ENCODE peak calls at places on chromosomes 2 and 18, in seven cellular contexts. Z, O, M, V, B, S and A are unnamed samples.

GRCh38 chr2:232888099-232888836 is 18.2 kb downstream of the SNORC start:
- DNase-seq in V (no peak), B (no peak), M (no peak), Z (no peak), O (no peak), S (no peak), A (no peak)

GRCh38 chr2:145752091-145752806 is 1232.3 kb upstream of the ZEB2 start:
- DNase-seq in O (peak; percentile 68), S (peak; percentile 64), V (peak; percentile 24), Z (peak; percentile 94), B (peak; percentile 69), M (peak; percentile 41), A (peak; percentile 26)

GRCh38 chr2:90069290-90069894 is 1377.9 kb downstream of the RPIA start:
- DNase-seq in M (peak; percentile 29), Z (peak; percentile 32), B (no peak), O (peak; percentile 3), S (peak; percentile 42), V (peak; percentile 11), A (no peak)

GRCh38 chr18:79523738-79524180 is 128.0 kb downstream of the NFATC1 start:
- DNase-seq in Z (no peak), M (no peak), B (no peak), O (no peak), S (no peak), V (peak; percentile 6), A (no peak)

GRCh38 chr2:65350714-65351113 is 81.7 kb downstream of the SPRED2 start:
- DNase-seq in M (no peak), Z (no peak), S (peak; percentile 41), B (no peak), V (no peak), O (no peak), A (no peak)

GRCh38 chr2:71793965-71794364 is 340.6 kb downstream of the DYSF start:
- DNase-seq in O (no peak), S (no peak), Z (no peak), V (no peak), B (no peak), M (no peak), A (no peak)

GRCh38 chr2:107591541-107591940 is 235.2 kb upstream of the RGPD4 start:
- DNase-seq in B (no peak), M (no peak), O (no peak), V (no peak), Z (peak; percentile 12), S (no peak), A (no peak)

GRCh38 chr2:240799183-240799740 is 20.8 kb downstream of the KIF1A start:
- DNase-seq in Z (no peak), M (no peak), V (no peak), O (no peak), S (no peak), B (no peak), A (no peak)

GRCh38 chr2:31170071-31170698 is 31.9 kb upstream of the GALNT14 start:
- DNase-seq in Z (peak; percentile 72), M (peak; percentile 53), B (peak; percentile 15), O (peak; percentile 58), V (peak; percentile 60), S (peak; percentile 78), A (peak; percentile 51)

GRCh38 chr2:172439911-172440310 is 12.5 kb downstream of the ITGA6 start:
- DNase-seq in M (no peak), O (no peak), Z (no peak), V (no peak), S (no peak), B (no peak), A (no peak)

GRCh38 chr18:56248613-56249235 is 389.7 kb downstream of the TXNL1 start:
- DNase-seq in Z (no peak), V (no peak), S (no peak), M (no peak), B (no peak), O (no peak), A (no peak)

GRCh38 chr2:173793649-173794565 is 171.3 kb downstream of the SP3 start:
- DNase-seq in S (no peak), O (no peak), M (no peak), Z (no peak), B (no peak), V (peak; percentile 14), A (no peak)

GRCh38 chr2:128820427-128820826 is 501.8 kb upstream of the HS6ST1 start:
- DNase-seq in Z (no peak), V (no peak), B (no peak), S (no peak), M (no peak), O (no peak), A (no peak)

GRCh38 chr2:12764075-12764722 is 47.5 kb downstream of the TRIB2 start:
- DNase-seq in O (no peak), B (no peak), M (no peak), S (no peak), V (no peak), Z (peak; percentile 40), A (no peak)

DNA sequence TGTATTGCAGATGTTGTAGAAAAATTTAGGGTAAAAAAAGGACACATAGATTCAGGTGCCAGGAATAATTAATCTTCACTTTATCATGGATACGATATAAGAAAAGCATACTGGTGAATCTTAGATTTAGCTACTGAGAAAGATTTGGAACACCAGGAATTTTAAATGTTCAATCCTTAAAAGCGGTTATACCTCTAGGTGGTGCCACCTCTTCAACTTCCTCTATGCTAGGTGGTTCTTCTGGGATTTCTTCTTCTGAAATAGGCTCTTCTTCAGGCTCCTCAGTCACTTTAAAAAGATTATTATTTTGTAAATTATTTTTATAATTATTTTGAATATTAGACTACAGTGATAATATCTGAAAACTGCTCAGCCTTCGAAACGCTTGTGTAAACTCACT is 133.1 kb downstream of the TTN start:
- DNase-seq in B (no peak), Z (no peak), V (no peak), S (peak; percentile 12), O (no peak), M (no peak), A (no peak)
- TF ChIP-seq CTCF in B (no peak), Z (no peak), V (no peak), S (no peak), O (no peak), M (peak; percentile 32), A (peak; percentile 11)

GRCh38 chr18:292271-292670 is 24.4 kb upstream of the THOC1 start:
- DNase-seq in M (no peak), B (no peak), Z (no peak), V (no peak), O (no peak), S (no peak), A (no peak)
- TF ChIP-seq CTCF in M (no peak), B (peak; percentile 37), Z (peak; percentile 22), V (no peak), O (peak; percentile 6), S (no peak), A (no peak)

GRCh38 chr2:28419003-28419704 is 26.5 kb downstream of the FOSL2 start:
- DNase-seq in M (no peak), S (no peak), V (no peak), Z (no peak), O (no peak), B (no peak), A (no peak)
- TF ChIP-seq CTCF in M (no peak), S (peak; percentile 27), V (no peak), Z (no peak), O (no peak), B (no peak), A (no peak)

GRCh38 chr2:160087854-160088745 is 25.7 kb upstream of the PLA2R1 start:
- DNase-seq in Z (peak; percentile 43), O (no peak), M (no peak), B (no peak), V (no peak), S (peak; percentile 62), A (no peak)
- TF ChIP-seq CTCF in Z (peak; percentile 30), O (peak; percentile 4), M (peak; percentile 56), B (peak; percentile 27), V (no peak), S (peak; percentile 86), A (no peak)

DNA sequence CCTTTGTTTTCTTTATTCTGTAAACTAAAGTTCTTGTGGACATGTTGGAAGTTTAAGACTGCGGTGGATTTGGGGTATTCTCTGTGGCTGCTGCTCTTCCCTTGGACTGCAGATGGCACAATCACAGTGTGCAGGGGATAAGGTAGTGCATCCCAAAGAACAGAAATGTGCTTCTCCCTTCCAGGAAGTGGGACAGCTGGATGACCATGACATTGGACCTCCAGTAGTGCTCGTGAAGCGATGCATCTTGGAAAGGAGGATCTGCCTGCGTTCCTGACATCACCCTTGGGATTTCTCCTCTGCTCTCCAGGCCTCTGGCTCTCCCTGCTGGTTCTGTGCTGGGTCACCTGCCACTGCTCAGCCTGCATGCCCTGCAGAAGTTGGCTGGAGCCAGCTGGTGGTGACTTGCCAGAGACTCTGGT is 109.9 kb downstream of the SLC4A3 start:
- DNase-seq in S (peak; percentile 50), B (peak; percentile 11), Z (no peak), V (no peak), M (peak; percentile 16), O (no peak), A (peak; percentile 25)
- TF ChIP-seq CTCF in S (peak; percentile 59), B (peak; percentile 72), Z (peak; percentile 36), V (no peak), M (peak; percentile 44), O (peak; percentile 63), A (peak; percentile 48)

GRCh38 chr18:73060666-73061270 is 193.0 kb upstream of the NETO1 start:
- DNase-seq in M (no peak), V (no peak), B (no peak), O (peak; percentile 64), Z (peak; percentile 10), S (no peak), A (no peak)
- TF ChIP-seq CTCF in M (no peak), V (no peak), B (no peak), O (no peak), Z (no peak), S (no peak), A (no peak)

GRCh38 chr2:126507425-126507867 is 148.5 kb upstream of the GYPC start:
- DNase-seq in B (no peak), O (no peak), M (no peak), V (no peak), S (no peak), Z (no peak), A (no peak)
- TF ChIP-seq CTCF in B (no peak), O (no peak), M (no peak), V (no peak), S (no peak), Z (no peak), A (no peak)

GRCh38 chr2:112089375-112089774 is 34.3 kb downstream of the TMEM87B start:
- DNase-seq in S (no peak), M (no peak), V (no peak), O (no peak), B (no peak), Z (no peak), A (no peak)

GRCh38 chr2:112092286-112093041 is 37.4 kb downstream of the TMEM87B start:
- DNase-seq in O (no peak), S (no peak), V (no peak), Z (peak; percentile 75), B (peak; percentile 37), M (no peak), A (no peak)

GRCh38 chr2:112096098-112096497 is 41.0 kb downstream of the TMEM87B start:
- DNase-seq in O (no peak), M (no peak), B (no peak), S (no peak), V (no peak), Z (no peak), A (no peak)

GRCh38 chr2:112095654-112096053 is 40.6 kb downstream of the TMEM87B start:
- DNase-seq in S (no peak), B (no peak), V (no peak), M (no peak), O (no peak), Z (no peak), A (no peak)

GRCh38 chr2:112093216-112093615 is 38.1 kb downstream of the TMEM87B start:
- DNase-seq in V (no peak), Z (peak; percentile 17), M (no peak), S (no peak), O (no peak), B (no peak), A (no peak)
- TF ChIP-seq CTCF in V (no peak), Z (no peak), M (no peak), S (no peak), O (no peak), B (no peak), A (no peak)